ENCODE peak calls at places on chromosomes 6 and 20, in five cellular contexts. M, D, Q, T and O are unnamed samples.

GRCh38 chr20:31897541-31897940 is 27.1 kb downstream of the TTLL9 start:
- DNase-seq in M (no peak), D (no peak), Q (no peak), T (no peak), O (peak)

GRCh38 chr6:30260036-30260504 is 46.9 kb upstream of the TRIM26 start:
- DNase-seq in M (no peak), D (no peak), Q (no peak), T (no peak), O (no peak)

GRCh38 chr6:72552938-72553337 is 68.9 kb upstream of the KCNQ5 start:
- DNase-seq in M (no peak), D (peak), Q (peak), T (no peak), O (no peak)

GRCh38 chr20:40477805-40478204 is 211.2 kb downstream of the MAFB start:
- DNase-seq in M (no peak), D (no peak), Q (peak), T (no peak), O (no peak)

GRCh38 chr20:38139156-38139912 is 25.7 kb downstream of the TGM2 start:
- DNase-seq in M (peak), D (no peak), Q (no peak), T (no peak), O (peak)

GRCh38 chr6:142744836-142745235 is 200.1 kb downstream of the HIVEP2 start:
- DNase-seq in M (no peak), D (no peak), Q (peak), T (no peak), O (no peak)

GRCh38 chr6:20464041-20464440 is 62.4 kb downstream of the E2F3 start:
- DNase-seq in M (no peak), D (no peak), Q (no peak), T (no peak), O (no peak)

GRCh38 chr20:60113771-60114170 is 155.5 kb downstream of the CDH26 start:
- DNase-seq in M (no peak), D (no peak), Q (no peak), T (no peak), O (peak)

GRCh38 chr6:53302678-53303360 is 45.9 kb downstream of the ELOVL5 start:
- DNase-seq in M (no peak), D (peak), Q (peak), T (no peak), O (no peak)

GRCh38 chr20:3251806-3252205 is 12.8 kb upstream of the SLC4A11 start:
- DNase-seq in M (no peak), D (no peak), Q (peak), T (no peak), O (no peak)